ENCODE peak calls at places on chromosomes 4 and X, in nine cellular contexts. C is spleen; R is cardiac fibroblast; A is AG08396; N is lung microvascular endothelial cell; B is stimulated activated naive CD4-positive, alpha-beta T cell; D is T-helper 17 cell; E is activated CD4-positive, alpha-beta T cell treated with anti-CD3 and anti-CD28 coated beads for 24 hours; O is GM10248. T is an unnamed sample.
A peak's percentile ranks its signal among the peaks of the same experiment; 100 is the strongest.

GRCh38 chr4:76306882-76307669 is 543 bp downstream of the STBD1 start:
- DNase-seq in C (peak; percentile 90), A (peak; percentile 81), O (peak; percentile 32), N (peak; percentile 45), D (no peak), E (peak; percentile 15), B (no peak), R (peak; percentile 64), T (peak; percentile 28)

GRCh38 chr4:163991268-163991667 is 496.8 kb downstream of the TMA16 start:
- DNase-seq in E (no peak), N (no peak), A (no peak), R (no peak), C (no peak), D (no peak), O (no peak), B (no peak), T (no peak)

GRCh38 chr4:185143596-185143969 is 517 bp downstream of the SLC25A4 start:
- DNase-seq in C (peak; percentile 85), A (peak; percentile 45), R (no peak), N (peak; percentile 19), O (no peak), B (no peak), E (no peak), D (no peak), T (peak; percentile 38)

GRCh38 chr4:48710446-48711209 is 69.5 kb downstream of the FRYL start:
- DNase-seq in O (no peak), D (no peak), N (peak; percentile 44), B (no peak), E (no peak), R (peak; percentile 60), C (no peak), A (no peak), T (peak; percentile 37)

GRCh38 chr4:2250764-2251072 is 8.8 kb upstream of the HAUS3 start:
- DNase-seq in E (no peak), R (no peak), A (no peak), O (no peak), B (no peak), C (peak; percentile 71), N (no peak), D (no peak), T (no peak)

GRCh38 chr4:68267433-68267944 is 22.0 kb upstream of the TMPRSS11B start:
- DNase-seq in D (no peak), B (no peak), E (no peak), C (no peak), O (no peak), R (peak; percentile 54), N (peak; percentile 14), A (no peak), T (no peak)

GRCh38 chr4:23844961-23845360 is 44.9 kb downstream of the PPARGC1A start:
- DNase-seq in E (no peak), D (no peak), N (no peak), A (no peak), O (no peak), R (no peak), B (no peak), C (no peak), T (no peak)

GRCh38 chr4:6909970-6910339 is 329 bp downstream of the TBC1D14 start:
- DNase-seq in E (no peak), C (peak; percentile 93), N (no peak), O (no peak), A (no peak), B (no peak), D (no peak), R (no peak), T (peak; percentile 16)

GRCh38 chr4:177313263-177313662 is 3.6 kb downstream of the NEIL3 start:
- DNase-seq in A (no peak), B (no peak), D (no peak), N (no peak), C (no peak), R (peak; percentile 60), O (no peak), E (no peak), T (no peak)

GRCh38 chr4:121819216-121819980 is 4.3 kb downstream of the CCNA2 start:
- DNase-seq in N (peak; percentile 4), B (no peak), R (peak; percentile 15), C (no peak), O (no peak), D (no peak), E (no peak), A (no peak), T (peak; percentile 12)

GRCh38 chr4:158169931-158170690 is 2.7 kb downstream of the GASK1B start:
- DNase-seq in E (no peak), A (no peak), N (peak; percentile 58), C (no peak), B (no peak), O (no peak), R (peak; percentile 44), D (no peak), T (peak; percentile 55)

GRCh38 chr4:138088449-138089208 is 153.5 kb downstream of the SLC7A11 start:
- DNase-seq in A (no peak), B (no peak), N (no peak), C (peak; percentile 73), O (no peak), E (no peak), R (no peak), D (no peak), T (no peak)

GRCh38 chrX:114152801-114153200 is 431.1 kb upstream of the HTR2C start:
- DNase-seq in E (no peak), B (no peak), C (no peak), R (no peak), O (no peak), D (no peak), A (no peak), N (no peak), T (no peak)

GRCh38 chr4:19119904-19120303 is 1098.3 kb upstream of the LCORL start:
- DNase-seq in E (no peak), O (no peak), D (no peak), A (no peak), N (no peak), R (no peak), B (no peak), C (no peak), T (no peak)

GRCh38 chr4:104494822-104495559 is at the start of gene CXXC4:
- DNase-seq in O (peak; percentile 67), R (peak; percentile 5), N (peak; percentile 14), B (no peak), D (no peak), C (peak; percentile 64), A (peak; percentile 37), E (no peak), T (peak; percentile 13)

GRCh38 chr4:6153874-6154273 is 46.5 kb downstream of the JAKMIP1 start:
- DNase-seq in N (no peak), C (no peak), E (no peak), B (no peak), O (no peak), R (no peak), A (no peak), D (no peak), T (no peak)

GRCh38 chr4:54217642-54218486 is 11.2 kb upstream of the PDGFRA start:
- DNase-seq in R (peak; percentile 96), D (no peak), E (peak; percentile 30), A (peak; percentile 82), N (peak; percentile 81), O (peak; percentile 76), B (peak; percentile 24), C (peak; percentile 79), T (peak; percentile 89)

GRCh38 chr4:87240341-87240740 is 19.9 kb upstream of the KLHL8 start:
- DNase-seq in R (no peak), D (no peak), E (no peak), O (no peak), B (no peak), A (no peak), C (no peak), N (peak; percentile 10), T (no peak)